ENCODE peak calls at places on chromosomes 7 and 10, in nine cellular contexts. One of them, this sample, is unnamed.

GRCh38 chr10:47425813-47426419 is 41.8 kb upstream of the ZNF488 start:
- DNase-seq in stimulated activated CD8-positive, alpha-beta memory T cell treated with anti-CD3 and anti-CD28 coated beads, Interleukin-12 subunit alpha, Interleukin-12 subunit beta, amount 100 ng/mL, for 4 hours: no peak
- DNase-seq in naive thymus-derived CD4-positive, alpha-beta T cell: no peak
- DNase-seq in central memory CD4-positive, alpha-beta T cell: no peak
- DNase-seq in brain microvascular endothelial cell: no peak
- DNase-seq in anterior cingulate cortex: no peak
- DNase-seq in psoas muscle: no peak
- DNase-seq in activated CD8-positive, alpha-beta T cell treated with anti-CD3 and anti-CD28 coated beads for 36 hours: no peak
- DNase-seq in HFFc6: no peak
- DNase-seq in this sample: no peak

GRCh38 chr10:131590567-131590966 is 279.0 kb upstream of the TCERG1L start:
- DNase-seq in activated CD8-positive, alpha-beta T cell treated with anti-CD3 and anti-CD28 coated beads for 36 hours: no peak
- DNase-seq in HFFc6: no peak
- DNase-seq in brain microvascular endothelial cell: no peak
- DNase-seq in stimulated activated CD8-positive, alpha-beta memory T cell treated with anti-CD3 and anti-CD28 coated beads, Interleukin-12 subunit alpha, Interleukin-12 subunit beta, amount 100 ng/mL, for 4 hours: no peak
- DNase-seq in psoas muscle: no peak
- DNase-seq in anterior cingulate cortex: no peak
- DNase-seq in central memory CD4-positive, alpha-beta T cell: no peak
- DNase-seq in naive thymus-derived CD4-positive, alpha-beta T cell: no peak
- DNase-seq in this sample: no peak

GRCh38 chr10:104342941-104343411 is 4.7 kb upstream of the ITPRIP start:
- DNase-seq in activated CD8-positive, alpha-beta T cell treated with anti-CD3 and anti-CD28 coated beads for 36 hours: no peak
- DNase-seq in stimulated activated CD8-positive, alpha-beta memory T cell treated with anti-CD3 and anti-CD28 coated beads, Interleukin-12 subunit alpha, Interleukin-12 subunit beta, amount 100 ng/mL, for 4 hours: no peak
- DNase-seq in central memory CD4-positive, alpha-beta T cell: no peak
- DNase-seq in anterior cingulate cortex: no peak
- DNase-seq in naive thymus-derived CD4-positive, alpha-beta T cell: no peak
- DNase-seq in HFFc6: no peak
- DNase-seq in brain microvascular endothelial cell: no peak
- DNase-seq in psoas muscle: no peak
- DNase-seq in this sample: no peak

GRCh38 chr10:88990528-88991160 is at the start of gene FAS:
- DNase-seq in stimulated activated CD8-positive, alpha-beta memory T cell treated with anti-CD3 and anti-CD28 coated beads, Interleukin-12 subunit alpha, Interleukin-12 subunit beta, amount 100 ng/mL, for 4 hours: peak; percentile 66
- DNase-seq in anterior cingulate cortex: peak; percentile 18
- DNase-seq in psoas muscle: peak; percentile 72
- DNase-seq in central memory CD4-positive, alpha-beta T cell: peak; percentile 87
- DNase-seq in naive thymus-derived CD4-positive, alpha-beta T cell: peak; percentile 61
- DNase-seq in activated CD8-positive, alpha-beta T cell treated with anti-CD3 and anti-CD28 coated beads for 36 hours: peak; percentile 91
- DNase-seq in brain microvascular endothelial cell: peak; percentile 20
- DNase-seq in HFFc6: peak; percentile 72
- DNase-seq in this sample: peak; percentile 48

GRCh38 chr7:142454862-142455261 is 197.0 kb upstream of the PRSS58 start:
- DNase-seq in stimulated activated CD8-positive, alpha-beta memory T cell treated with anti-CD3 and anti-CD28 coated beads, Interleukin-12 subunit alpha, Interleukin-12 subunit beta, amount 100 ng/mL, for 4 hours: no peak
- DNase-seq in brain microvascular endothelial cell: no peak
- DNase-seq in anterior cingulate cortex: no peak
- DNase-seq in central memory CD4-positive, alpha-beta T cell: peak; percentile 43
- DNase-seq in naive thymus-derived CD4-positive, alpha-beta T cell: peak; percentile 24
- DNase-seq in HFFc6: no peak
- DNase-seq in activated CD8-positive, alpha-beta T cell treated with anti-CD3 and anti-CD28 coated beads for 36 hours: peak; percentile 51
- DNase-seq in psoas muscle: no peak
- DNase-seq in this sample: no peak

GRCh38 chr10:72702868-72703581 is 11.1 kb downstream of the MCU start:
- DNase-seq in HFFc6: no peak
- DNase-seq in stimulated activated CD8-positive, alpha-beta memory T cell treated with anti-CD3 and anti-CD28 coated beads, Interleukin-12 subunit alpha, Interleukin-12 subunit beta, amount 100 ng/mL, for 4 hours: no peak
- DNase-seq in brain microvascular endothelial cell: no peak
- DNase-seq in anterior cingulate cortex: no peak
- DNase-seq in naive thymus-derived CD4-positive, alpha-beta T cell: no peak
- DNase-seq in psoas muscle: no peak
- DNase-seq in activated CD8-positive, alpha-beta T cell treated with anti-CD3 and anti-CD28 coated beads for 36 hours: peak; percentile 12
- DNase-seq in central memory CD4-positive, alpha-beta T cell: no peak
- DNase-seq in this sample: no peak

GRCh38 chr7:156230576-156230975 is 410.0 kb upstream of the RNF32 start:
- DNase-seq in naive thymus-derived CD4-positive, alpha-beta T cell: no peak
- DNase-seq in activated CD8-positive, alpha-beta T cell treated with anti-CD3 and anti-CD28 coated beads for 36 hours: no peak
- DNase-seq in central memory CD4-positive, alpha-beta T cell: no peak
- DNase-seq in psoas muscle: no peak
- DNase-seq in brain microvascular endothelial cell: no peak
- DNase-seq in anterior cingulate cortex: no peak
- DNase-seq in HFFc6: no peak
- DNase-seq in stimulated activated CD8-positive, alpha-beta memory T cell treated with anti-CD3 and anti-CD28 coated beads, Interleukin-12 subunit alpha, Interleukin-12 subunit beta, amount 100 ng/mL, for 4 hours: no peak
- DNase-seq in this sample: no peak

GRCh38 chr10:103839867-103840746 is 15.3 kb downstream of the SH3PXD2A start:
- DNase-seq in naive thymus-derived CD4-positive, alpha-beta T cell: no peak
- DNase-seq in brain microvascular endothelial cell: no peak
- DNase-seq in central memory CD4-positive, alpha-beta T cell: no peak
- DNase-seq in stimulated activated CD8-positive, alpha-beta memory T cell treated with anti-CD3 and anti-CD28 coated beads, Interleukin-12 subunit alpha, Interleukin-12 subunit beta, amount 100 ng/mL, for 4 hours: no peak
- DNase-seq in anterior cingulate cortex: no peak
- DNase-seq in psoas muscle: peak; percentile 56
- DNase-seq in activated CD8-positive, alpha-beta T cell treated with anti-CD3 and anti-CD28 coated beads for 36 hours: no peak
- DNase-seq in HFFc6: no peak
- DNase-seq in this sample: no peak

GRCh38 chr7:121714559-121715303 is 158.2 kb upstream of the PTPRZ1 start:
- DNase-seq in naive thymus-derived CD4-positive, alpha-beta T cell: no peak
- DNase-seq in anterior cingulate cortex: no peak
- DNase-seq in HFFc6: no peak
- DNase-seq in activated CD8-positive, alpha-beta T cell treated with anti-CD3 and anti-CD28 coated beads for 36 hours: no peak
- DNase-seq in psoas muscle: no peak
- DNase-seq in stimulated activated CD8-positive, alpha-beta memory T cell treated with anti-CD3 and anti-CD28 coated beads, Interleukin-12 subunit alpha, Interleukin-12 subunit beta, amount 100 ng/mL, for 4 hours: no peak
- DNase-seq in brain microvascular endothelial cell: no peak
- DNase-seq in central memory CD4-positive, alpha-beta T cell: no peak
- DNase-seq in this sample: no peak

GRCh38 chr7:45389073-45389872 is 184.9 kb upstream of the ADCY1 start:
- DNase-seq in central memory CD4-positive, alpha-beta T cell: no peak
- DNase-seq in HFFc6: no peak
- DNase-seq in activated CD8-positive, alpha-beta T cell treated with anti-CD3 and anti-CD28 coated beads for 36 hours: no peak
- DNase-seq in naive thymus-derived CD4-positive, alpha-beta T cell: no peak
- DNase-seq in psoas muscle: no peak
- DNase-seq in anterior cingulate cortex: no peak
- DNase-seq in brain microvascular endothelial cell: no peak
- DNase-seq in stimulated activated CD8-positive, alpha-beta memory T cell treated with anti-CD3 and anti-CD28 coated beads, Interleukin-12 subunit alpha, Interleukin-12 subunit beta, amount 100 ng/mL, for 4 hours: no peak
- DNase-seq in this sample: no peak

GRCh38 chr7:36984051-36984492 is 259.8 kb upstream of the AOAH start:
- DNase-seq in psoas muscle: no peak
- DNase-seq in central memory CD4-positive, alpha-beta T cell: no peak
- DNase-seq in brain microvascular endothelial cell: no peak
- DNase-seq in HFFc6: no peak
- DNase-seq in anterior cingulate cortex: no peak
- DNase-seq in stimulated activated CD8-positive, alpha-beta memory T cell treated with anti-CD3 and anti-CD28 coated beads, Interleukin-12 subunit alpha, Interleukin-12 subunit beta, amount 100 ng/mL, for 4 hours: no peak
- DNase-seq in activated CD8-positive, alpha-beta T cell treated with anti-CD3 and anti-CD28 coated beads for 36 hours: no peak
- DNase-seq in naive thymus-derived CD4-positive, alpha-beta T cell: no peak
- DNase-seq in this sample: no peak